ENCODE peak calls at places on chromosome 21, in seven cellular contexts. H, Z, I, P, T, G and K are unnamed samples.

GRCh38 chr21:39451332-39452206 is at the start of gene SH3BGR:
- DNase-seq in H (peak; percentile 74), G (no peak), I (peak; percentile 65), T (no peak), Z (peak; percentile 78), P (peak; percentile 88), K (no peak)

GRCh38 chr21:36061445-36061844 is 1.1 kb upstream of the SETD4 start:
- DNase-seq in G (no peak), T (no peak), I (no peak), Z (no peak), H (no peak), P (no peak), K (no peak)

GRCh38 chr21:17048974-17049373 is 463.9 kb upstream of the CXADR start:
- DNase-seq in P (no peak), H (no peak), I (no peak), G (no peak), T (no peak), Z (no peak), K (no peak)

GRCh38 chr21:14995695-14996490 is 68.9 kb downstream of the NRIP1 start:
- DNase-seq in Z (no peak), G (no peak), I (no peak), P (no peak), T (no peak), H (no peak), K (peak; percentile 53)

GRCh38 chr21:42009018-42009830 is 936 bp downstream of the ZBTB21 start:
- DNase-seq in G (peak; percentile 34), P (peak; percentile 52), T (peak; percentile 45), Z (peak; percentile 80), H (peak; percentile 78), I (peak; percentile 67), K (peak; percentile 58)

GRCh38 chr21:24200052-24200451 is 1407.2 kb downstream of the MRPL39 start:
- DNase-seq in I (no peak), P (no peak), Z (no peak), H (no peak), T (no peak), G (no peak), K (no peak)

GRCh38 chr21:29481641-29482040 is 182.9 kb downstream of the BACH1 start:
- DNase-seq in G (no peak), H (no peak), Z (no peak), P (no peak), T (no peak), I (no peak), K (peak; percentile 30)

GRCh38 chr21:42013338-42013737 is 3.2 kb upstream of the ZBTB21 start:
- DNase-seq in H (no peak), G (no peak), I (no peak), P (no peak), Z (no peak), T (no peak), K (no peak)

GRCh38 chr21:35335951-35336446 is 286.9 kb upstream of the RUNX1 start:
- DNase-seq in H (no peak), P (no peak), I (no peak), Z (no peak), T (no peak), G (no peak), K (no peak)

GRCh38 chr21:14878971-14879370 is 185.8 kb downstream of the NRIP1 start:
- DNase-seq in Z (no peak), P (no peak), T (no peak), I (no peak), H (no peak), G (no peak), K (no peak)

GRCh38 chr21:17853393-17854275 is 34.5 kb upstream of the C21orf91 start:
- DNase-seq in Z (no peak), H (no peak), I (no peak), P (no peak), G (no peak), T (no peak), K (no peak)

GRCh38 chr21:37535672-37536071 is 169.1 kb downstream of the DYRK1A start:
- DNase-seq in P (no peak), G (no peak), H (no peak), T (no peak), I (no peak), Z (no peak), K (no peak)

GRCh38 chr21:16742116-16742515 is 770.7 kb upstream of the CXADR start:
- DNase-seq in P (no peak), G (no peak), T (no peak), I (no peak), Z (peak; percentile 44), H (no peak), K (no peak)

GRCh38 chr21:33211305-33211704 is 18.4 kb upstream of the IFNAR2 start:
- DNase-seq in H (no peak), P (no peak), T (no peak), Z (no peak), G (no peak), I (no peak), K (no peak)

GRCh38 chr21:33208534-33208933 is 21.2 kb upstream of the IFNAR2 start:
- DNase-seq in P (no peak), G (no peak), I (no peak), T (no peak), Z (no peak), H (no peak), K (no peak)

GRCh38 chr21:33205476-33205875 is 24.3 kb upstream of the IFNAR2 start:
- DNase-seq in I (no peak), H (no peak), Z (no peak), T (peak; percentile 37), P (no peak), G (peak; percentile 20), K (no peak)

GRCh38 chr21:33206771-33207290 is 22.9 kb upstream of the IFNAR2 start:
- DNase-seq in G (no peak), H (no peak), T (no peak), P (no peak), Z (no peak), I (peak; percentile 17), K (no peak)

DNA sequence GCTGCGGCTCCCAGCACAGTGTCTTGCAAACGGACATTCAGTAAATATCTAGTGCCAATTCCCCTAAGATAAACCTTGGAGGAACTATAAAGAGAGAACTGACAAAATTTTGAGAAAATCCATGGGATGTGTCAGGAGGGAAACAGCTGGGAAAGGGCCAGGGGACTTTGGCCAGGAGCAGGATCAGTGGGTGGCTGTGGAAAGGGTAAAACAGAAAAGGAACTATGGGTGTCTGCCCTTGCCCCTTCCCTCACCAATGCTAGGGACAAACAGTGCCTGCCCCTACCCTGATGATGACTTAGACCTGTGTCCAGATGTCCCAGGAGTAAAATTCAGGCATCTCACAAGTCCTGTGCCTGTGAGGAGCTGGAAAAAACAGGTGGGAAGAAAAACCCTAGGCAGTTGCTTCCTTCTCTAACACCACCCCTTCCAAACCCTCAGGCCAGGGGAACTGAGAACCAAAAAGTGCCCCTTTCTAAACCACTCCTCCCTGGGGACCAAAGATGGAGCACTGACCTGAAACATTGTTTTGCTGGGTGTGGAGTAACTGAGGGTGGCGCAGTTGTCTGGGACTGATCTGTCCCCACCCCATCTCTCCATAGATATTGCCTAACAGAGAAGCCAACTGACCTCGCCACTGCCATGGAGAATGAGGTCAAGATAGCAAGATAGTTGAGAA is 22.1 kb upstream of the IFNAR2 start:
- DNase-seq in G (no peak), T (no peak), H (no peak), P (no peak), Z (no peak), I (peak; percentile 13), K (no peak)
- H3K4me3 ChIP-seq in G (no peak overlapping the region), T (no peak overlapping the region), H (no peak overlapping the region), P (no peak overlapping the region), Z (no peak overlapping the region), I (no peak overlapping the region), K (no peak overlapping the region)

GRCh38 chr21:33414926-33415325 is 11.7 kb downstream of the IFNGR2 start:
- DNase-seq in G (no peak), I (no peak), T (no peak), H (no peak), P (no peak), Z (no peak), K (no peak)

GRCh38 chr21:33421713-33422393 is 18.6 kb downstream of the IFNGR2 start:
- DNase-seq in I (no peak), T (no peak), Z (no peak), P (no peak), H (no peak), G (no peak), K (no peak)

GRCh38 chr21:33414068-33414467 is 10.9 kb downstream of the IFNGR2 start:
- DNase-seq in I (no peak), H (no peak), Z (no peak), P (no peak), T (no peak), G (no peak), K (no peak)

GRCh38 chr21:33419538-33420123 is 16.4 kb downstream of the IFNGR2 start:
- DNase-seq in P (no peak), T (no peak), G (no peak), Z (no peak), I (no peak), H (no peak), K (peak; percentile 62)

DNA sequence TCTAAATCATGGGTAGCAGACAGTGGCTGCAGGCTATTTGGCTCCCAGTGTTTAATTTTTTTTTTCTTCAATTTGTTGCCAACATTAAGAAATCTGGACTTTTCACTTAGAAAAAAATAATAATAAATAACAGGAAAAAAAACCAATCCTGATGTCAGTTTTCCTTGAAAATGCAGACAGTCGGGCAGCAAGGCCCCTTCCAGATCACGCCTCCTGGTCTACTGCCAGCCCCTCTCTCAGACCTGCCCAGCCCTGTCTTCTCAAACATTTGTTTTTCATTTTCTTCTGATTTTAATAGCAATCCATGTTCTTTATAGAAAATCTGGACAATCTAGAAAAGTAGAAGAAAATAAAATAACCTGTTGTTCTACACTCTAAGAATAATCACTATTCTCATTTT is 15.5 kb downstream of the IFNGR2 start:
- DNase-seq in I (no peak), Z (peak; percentile 81), H (no peak), T (no peak), P (no peak), G (no peak), K (peak; percentile 42)
- H3K36me3 ChIP-seq in I (peaks cover 5% of the 10 kb centered on the region), Z (peaks cover 4% of the 10 kb centered on the region), H (peaks cover 8% of the 10 kb centered on the region), T (peaks cover 19% of the 10 kb centered on the region), P (peaks cover 59% of the 10 kb centered on the region), G (peaks cover 11% of the 10 kb centered on the region), K (peaks cover 69% of the 10 kb centered on the region)

DNA sequence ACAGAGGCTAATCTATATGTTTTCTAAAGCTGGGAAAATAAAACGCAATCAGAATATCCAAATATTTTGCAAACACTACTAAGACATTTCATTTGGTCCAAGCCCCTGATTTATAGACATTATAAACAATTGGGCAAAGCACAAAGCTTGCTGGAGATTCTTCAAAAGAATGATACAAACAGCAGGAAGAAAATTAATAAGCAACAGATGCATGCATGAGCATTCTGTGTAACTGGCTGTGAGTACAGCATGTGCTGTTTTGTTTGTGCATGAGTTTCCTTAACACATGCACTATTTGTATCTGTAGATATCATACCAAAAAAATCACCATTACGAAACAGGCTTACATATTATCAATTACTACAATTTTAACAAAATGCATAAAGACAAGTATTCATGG is 552.8 kb downstream of the LTN1 start:
- DNase-seq in H (no peak), G (no peak), T (no peak), Z (no peak), P (no peak), I (no peak), K (no peak)
- H3K9me3 ChIP-seq in H (no peaks in the 10 kb centered on the region), G (no peaks in the 10 kb centered on the region), T (no peaks in the 10 kb centered on the region), Z (peaks cover 1% of the 10 kb centered on the region), P (no peaks in the 10 kb centered on the region), I (no peaks in the 10 kb centered on the region), K (no peaks in the 10 kb centered on the region)

DNA sequence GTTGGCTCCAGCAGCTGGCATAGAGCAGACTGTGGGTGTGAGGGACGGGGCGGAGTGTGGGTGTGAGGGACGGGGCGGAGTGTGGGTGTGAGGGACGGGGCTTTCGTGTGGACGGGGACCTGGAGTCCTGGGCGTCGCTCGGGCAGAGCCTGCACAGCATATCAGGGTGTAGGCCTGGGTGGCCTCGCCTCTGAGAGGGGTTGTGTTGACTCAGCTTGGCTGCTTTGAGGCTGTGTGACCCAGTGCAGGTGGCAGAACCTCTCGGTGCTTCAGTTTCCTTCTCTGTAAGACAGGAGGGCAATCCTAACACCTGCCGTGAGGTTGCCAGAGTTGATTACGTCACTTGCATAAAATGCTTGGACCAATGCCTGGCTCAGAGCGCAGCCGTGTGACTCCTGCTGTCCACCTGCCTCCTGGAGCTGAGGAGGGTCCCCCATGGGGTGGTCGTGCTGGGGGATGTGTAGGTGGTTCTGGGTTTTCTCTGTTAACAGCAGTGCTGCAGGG is 15.3 kb downstream of the PDXK start:
- DNase-seq in T (no peak), Z (peak; percentile 42), I (no peak), P (no peak), H (no peak), G (no peak), K (no peak)
- H3K4me3 ChIP-seq in T (no peak overlapping the region), Z (no peak overlapping the region), I (no peak overlapping the region), P (no peak overlapping the region), H (no peak overlapping the region), G (no peak overlapping the region), K (no peak overlapping the region)